ENCODE peak calls at places on chromosomes 4 and X, in five cellular contexts. One of them, this sample, is unnamed.

GRCh38 chr4:137421796-137422195 is 110.5 kb downstream of the PCDH18 start:
- DNase-seq in K562: no peak
- DNase-seq in GM12878: no peak
- DNase-seq in HepG2: no peak
- DNase-seq in GM23338: no peak
- DNase-seq in this sample: no peak

GRCh38 chrX:130994671-130995070 is 63.5 kb upstream of the ARHGAP36 start:
- DNase-seq in HepG2: no peak
- DNase-seq in GM23338: peak
- DNase-seq in GM12878: no peak
- DNase-seq in K562: peak
- DNase-seq in this sample: peak

GRCh38 chr4:6270691-6271121 is 1.1 kb downstream of the WFS1 start:
- DNase-seq in GM23338: no peak
- DNase-seq in HepG2: no peak
- DNase-seq in K562: no peak
- DNase-seq in GM12878: no peak
- DNase-seq in this sample: no peak

GRCh38 chr4:67749286-67749685 is 4.9 kb downstream of the GNRHR start:
- DNase-seq in HepG2: no peak
- DNase-seq in GM12878: no peak
- DNase-seq in GM23338: no peak
- DNase-seq in K562: no peak
- DNase-seq in this sample: no peak

GRCh38 chr4:100461796-100462195 is 56.0 kb downstream of the EMCN start:
- DNase-seq in GM23338: no peak
- DNase-seq in K562: no peak
- DNase-seq in GM12878: no peak
- DNase-seq in HepG2: no peak
- DNase-seq in this sample: peak

GRCh38 chr4:8838911-8839431 is 32.7 kb downstream of the HMX1 start:
- DNase-seq in GM23338: no peak
- DNase-seq in GM12878: no peak
- DNase-seq in HepG2: no peak
- DNase-seq in K562: no peak
- DNase-seq in this sample: no peak

GRCh38 chrX:1466971-1467561 is 14.4 kb upstream of the ASMTL start:
- DNase-seq in K562: no peak
- DNase-seq in GM12878: no peak
- DNase-seq in HepG2: no peak
- DNase-seq in GM23338: no peak
- DNase-seq in this sample: no peak

GRCh38 chr4:10008208-10009005 is 12.9 kb downstream of the SLC2A9 start:
- DNase-seq in GM23338: no peak
- DNase-seq in K562: no peak
- DNase-seq in GM12878: no peak
- DNase-seq in HepG2: no peak
- DNase-seq in this sample: no peak

GRCh38 chrX:123223409-123223808 is 39.3 kb downstream of the GRIA3 start:
- DNase-seq in K562: no peak
- DNase-seq in HepG2: no peak
- DNase-seq in GM23338: no peak
- DNase-seq in GM12878: no peak
- DNase-seq in this sample: no peak
- TF ChIP-seq JUNB in K562: no peak
- TF ChIP-seq JUNB in HepG2: no peak
- TF ChIP-seq JUNB in GM23338: no peak
- TF ChIP-seq JUNB in GM12878: no peak
- TF ChIP-seq JUNB in this sample: no peak

GRCh38 chr4:183830438-183830985 is 74.6 kb upstream of the STOX2 start:
- DNase-seq in K562: no peak
- DNase-seq in GM12878: no peak
- DNase-seq in HepG2: no peak
- DNase-seq in GM23338: no peak
- DNase-seq in this sample: no peak
- TF ChIP-seq JUNB in K562: no peak
- TF ChIP-seq JUNB in GM12878: no peak
- TF ChIP-seq JUNB in HepG2: no peak
- TF ChIP-seq JUNB in GM23338: no peak
- TF ChIP-seq JUNB in this sample: no peak

GRCh38 chrX:120000490-120001246 is 57.1 kb upstream of the NKAP start:
- DNase-seq in GM12878: no peak
- DNase-seq in GM23338: peak
- DNase-seq in K562: no peak
- DNase-seq in HepG2: no peak
- DNase-seq in this sample: no peak
- TF ChIP-seq JUNB in GM12878: no peak
- TF ChIP-seq JUNB in GM23338: no peak
- TF ChIP-seq JUNB in K562: no peak
- TF ChIP-seq JUNB in HepG2: no peak
- TF ChIP-seq JUNB in this sample: no peak

DNA sequence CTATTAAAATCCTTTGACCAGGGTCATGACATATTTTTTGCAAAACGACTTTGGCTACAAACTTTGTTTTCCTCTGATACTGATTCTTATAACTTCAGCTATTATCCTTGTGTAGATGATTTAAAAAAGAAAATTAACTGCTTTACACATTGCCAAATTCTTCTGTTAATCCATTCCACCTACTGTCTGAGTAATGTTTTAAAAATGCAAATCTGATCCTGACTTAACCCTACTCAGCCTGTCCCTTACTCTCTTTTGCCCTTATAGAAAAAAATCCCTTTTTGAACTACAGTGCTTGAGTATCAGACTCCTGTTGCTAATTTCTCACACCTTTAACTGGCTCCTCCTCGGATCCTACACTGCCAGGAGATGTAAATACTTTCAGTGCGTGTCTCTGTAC is 723.1 kb downstream of the ADGRL3 start:
- DNase-seq in K562: no peak
- DNase-seq in GM23338: no peak
- DNase-seq in HepG2: no peak
- DNase-seq in GM12878: no peak
- DNase-seq in this sample: no peak
- TF ChIP-seq JUNB in K562: no peak
- TF ChIP-seq JUNB in GM23338: no peak
- TF ChIP-seq JUNB in HepG2: no peak
- TF ChIP-seq JUNB in GM12878: no peak
- TF ChIP-seq JUNB in this sample: no peak

GRCh38 chr4:142282870-142283431 is 563.1 kb downstream of the INPP4B start:
- DNase-seq in K562: no peak
- DNase-seq in HepG2: no peak
- DNase-seq in GM12878: no peak
- DNase-seq in GM23338: peak
- DNase-seq in this sample: no peak
- TF ChIP-seq JUNB in K562: no peak
- TF ChIP-seq JUNB in HepG2: no peak
- TF ChIP-seq JUNB in GM12878: no peak
- TF ChIP-seq JUNB in GM23338: no peak
- TF ChIP-seq JUNB in this sample: no peak

GRCh38 chr4:20256381-20256881 is 4.7 kb downstream of the SLIT2 start:
- DNase-seq in K562: no peak
- DNase-seq in GM23338: no peak
- DNase-seq in HepG2: no peak
- DNase-seq in GM12878: no peak
- DNase-seq in this sample: no peak
- TF ChIP-seq JUNB in K562: no peak
- TF ChIP-seq JUNB in GM23338: no peak
- TF ChIP-seq JUNB in HepG2: no peak
- TF ChIP-seq JUNB in GM12878: no peak
- TF ChIP-seq JUNB in this sample: no peak

GRCh38 chr4:2254665-2255500 is 7.0 kb downstream of the MXD4 start:
- DNase-seq in K562: no peak
- DNase-seq in HepG2: no peak
- DNase-seq in GM23338: no peak
- DNase-seq in GM12878: no peak
- DNase-seq in this sample: no peak
- TF ChIP-seq JUNB in K562: no peak
- TF ChIP-seq JUNB in HepG2: no peak
- TF ChIP-seq JUNB in GM23338: no peak
- TF ChIP-seq JUNB in GM12878: no peak
- TF ChIP-seq JUNB in this sample: no peak

GRCh38 chr4:183908284-183908683 is 3.2 kb downstream of the STOX2 start:
- DNase-seq in GM23338: no peak
- DNase-seq in HepG2: no peak
- DNase-seq in GM12878: no peak
- DNase-seq in K562: no peak
- DNase-seq in this sample: no peak
- TF ChIP-seq JUNB in GM23338: no peak
- TF ChIP-seq JUNB in HepG2: no peak
- TF ChIP-seq JUNB in GM12878: no peak
- TF ChIP-seq JUNB in K562: no peak
- TF ChIP-seq JUNB in this sample: no peak

DNA sequence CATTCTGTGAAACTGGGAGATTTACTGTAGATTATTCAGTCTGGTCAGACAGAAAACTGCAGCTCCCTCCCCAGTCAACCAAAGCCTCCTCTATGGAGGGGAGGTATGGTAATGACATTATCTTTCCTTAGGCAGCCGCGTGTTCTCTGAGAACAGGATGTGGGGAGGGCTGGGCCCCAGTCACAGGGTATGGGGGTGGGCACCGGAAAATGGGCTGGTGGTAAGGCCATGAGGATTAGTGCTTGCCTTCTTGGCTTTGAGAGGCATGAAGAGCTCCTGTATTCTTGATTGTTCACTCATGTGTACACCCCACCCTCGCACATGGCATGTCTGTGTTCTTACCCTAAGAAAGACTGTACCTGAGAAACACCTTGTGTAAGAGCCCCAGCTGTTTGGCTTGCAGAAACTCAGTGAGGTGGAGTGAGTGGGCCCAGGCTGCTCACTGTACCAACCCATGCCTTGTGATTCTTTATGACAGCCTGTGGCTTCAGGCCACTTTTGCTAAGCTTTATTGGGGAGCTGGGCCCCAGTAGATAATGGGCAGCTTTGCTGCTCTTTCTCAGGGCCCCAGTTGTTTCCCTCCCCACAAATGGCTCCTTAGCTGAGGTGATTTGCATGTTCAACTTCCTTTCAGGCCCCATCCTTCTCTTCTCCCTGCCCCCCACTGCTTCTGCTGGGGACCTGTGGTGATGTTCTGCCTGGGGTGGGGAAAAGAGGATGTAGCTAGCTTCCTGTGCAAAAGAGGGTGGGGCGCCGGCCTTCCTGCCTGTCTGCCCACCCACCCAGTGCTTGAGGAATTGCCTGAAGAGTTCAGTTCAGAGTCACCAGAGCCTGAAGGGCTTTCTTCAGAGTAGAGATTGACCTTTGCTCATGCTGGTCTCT is 30.7 kb downstream of the MSN start:
- DNase-seq in GM12878: peak
- DNase-seq in K562: peak
- DNase-seq in GM23338: peak
- DNase-seq in HepG2: no peak
- DNase-seq in this sample: no peak
- TF ChIP-seq JUNB in GM12878: no peak
- TF ChIP-seq JUNB in K562: no peak
- TF ChIP-seq JUNB in GM23338: no peak
- TF ChIP-seq JUNB in HepG2: no peak
- TF ChIP-seq JUNB in this sample: no peak

This sample was measured in A549.